ENCODE peak calls at places on chromosomes 16 and 17, in four cellular contexts. U is GM06990, Q is uterus, M is cardiac fibroblast. C is an unnamed sample.

GRCh38 chr17:28760987-28761562 is 17.3 kb downstream of the TRAF4 start:
- DNase-seq in U (no peak), Q (peak; percentile 36), M (peak; percentile 66), C (no peak)

GRCh38 chr16:63315229-63315628 is 1279.0 kb upstream of the CDH8 start:
- DNase-seq in U (no peak), Q (no peak), M (no peak), C (no peak)

GRCh38 chr17:57676543-57676942 is 68.6 kb downstream of the CCDC182 start:
- DNase-seq in U (no peak), Q (no peak), M (no peak), C (no peak)

GRCh38 chr16:75296606-75297005 is 45.2 kb upstream of the BCAR1 start:
- DNase-seq in U (no peak), Q (no peak), M (peak; percentile 70), C (no peak)

GRCh38 chr16:84839956-84840355 is 20.2 kb downstream of the CRISPLD2 start:
- DNase-seq in U (no peak), Q (no peak), M (peak; percentile 63), C (no peak)

GRCh38 chr16:84486551-84487235 is 17.8 kb downstream of the MEAK7 start:
- DNase-seq in U (no peak), Q (no peak), M (no peak), C (no peak)

GRCh38 chr17:43915561-43915960 is 8.2 kb upstream of the MPP2 start:
- DNase-seq in U (no peak), Q (no peak), M (no peak), C (no peak)

GRCh38 chr17:65401581-65401980 is 159.9 kb downstream of the AXIN2 start:
- DNase-seq in U (no peak), Q (no peak), M (no peak), C (no peak)

GRCh38 chr16:84196101-84196500 is 5.1 kb downstream of the ADAD2 start:
- DNase-seq in U (no peak), Q (no peak), M (no peak), C (no peak)

GRCh38 chr17:11176549-11176948 is 64.5 kb upstream of the SHISA6 start:
- DNase-seq in U (no peak), Q (no peak), M (no peak), C (no peak)

GRCh38 chr17:30717290-30718098 is 107.0 kb downstream of the CRLF3 start:
- DNase-seq in U (no peak), Q (no peak), M (no peak), C (no peak)

GRCh38 chr16:86952769-86953168 is 364.4 kb downstream of the C16orf95 start:
- DNase-seq in U (no peak), Q (no peak), M (no peak), C (no peak)

GRCh38 chr16:17921357-17921978 is 415.1 kb downstream of the NPIPA8 start:
- DNase-seq in U (no peak), Q (no peak), M (no peak), C (peak; percentile 28)

GRCh38 chr17:27082023-27082774 is 211.7 kb upstream of the WSB1 start:
- DNase-seq in U (no peak), Q (no peak), M (no peak), C (no peak)

GRCh38 chr16:53968896-53969295 is 264.9 kb downstream of the FTO start:
- DNase-seq in U (no peak), Q (no peak), M (peak; percentile 14), C (no peak)

GRCh38 chr17:66949501-66949900 is 15.0 kb upstream of the CACNG4 start:
- DNase-seq in U (no peak), Q (no peak), M (no peak), C (no peak)

GRCh38 chr16:27983244-27983643 is 80.3 kb downstream of the GSG1L start:
- DNase-seq in U (no peak), Q (no peak), M (no peak), C (no peak)

GRCh38 chr17:50863221-50863843 is 2.8 kb downstream of the TOB1 start:
- DNase-seq in U (no peak), Q (no peak), M (peak; percentile 50), C (no peak)

GRCh38 chr17:7711356-7711755 is 6.2 kb upstream of the DNAH2 start:
- DNase-seq in U (no peak), Q (no peak), M (no peak), C (peak; percentile 9)

GRCh38 chr16:57069635-57070350 is 22.6 kb upstream of the CPNE2 start:
- DNase-seq in U (no peak), Q (no peak), M (no peak), C (no peak)

GRCh38 chr17:38544839-38545209 is 60.9 kb downstream of the SRCIN1 start:
- DNase-seq in U (no peak), Q (no peak), M (no peak), C (no peak)

GRCh38 chr17:28553000-28553505 is 629 bp upstream of the UNC119 start:
- DNase-seq in U (no peak), Q (no peak), M (no peak), C (no peak)

GRCh38 chr16:11429823-11430222 is 84.6 kb downstream of the RMI2 start:
- DNase-seq in U (no peak), Q (no peak), M (no peak), C (no peak)

GRCh38 chr17:27545562-27546229 is 85.3 kb upstream of the LGALS9 start:
- DNase-seq in U (no peak), Q (no peak), M (no peak), C (no peak)

GRCh38 chr17:74212262-74212912 is 984 bp upstream of the TTYH2 start:
- DNase-seq in U (peak; percentile 64), Q (no peak), M (no peak), C (no peak)
- H3K4me3 ChIP-seq in U (peak overlapping the region; percentile 54), Q (peak overlapping the region; percentile 53), M (peak overlapping the region; percentile 74), C (no peak overlapping the region)

DNA sequence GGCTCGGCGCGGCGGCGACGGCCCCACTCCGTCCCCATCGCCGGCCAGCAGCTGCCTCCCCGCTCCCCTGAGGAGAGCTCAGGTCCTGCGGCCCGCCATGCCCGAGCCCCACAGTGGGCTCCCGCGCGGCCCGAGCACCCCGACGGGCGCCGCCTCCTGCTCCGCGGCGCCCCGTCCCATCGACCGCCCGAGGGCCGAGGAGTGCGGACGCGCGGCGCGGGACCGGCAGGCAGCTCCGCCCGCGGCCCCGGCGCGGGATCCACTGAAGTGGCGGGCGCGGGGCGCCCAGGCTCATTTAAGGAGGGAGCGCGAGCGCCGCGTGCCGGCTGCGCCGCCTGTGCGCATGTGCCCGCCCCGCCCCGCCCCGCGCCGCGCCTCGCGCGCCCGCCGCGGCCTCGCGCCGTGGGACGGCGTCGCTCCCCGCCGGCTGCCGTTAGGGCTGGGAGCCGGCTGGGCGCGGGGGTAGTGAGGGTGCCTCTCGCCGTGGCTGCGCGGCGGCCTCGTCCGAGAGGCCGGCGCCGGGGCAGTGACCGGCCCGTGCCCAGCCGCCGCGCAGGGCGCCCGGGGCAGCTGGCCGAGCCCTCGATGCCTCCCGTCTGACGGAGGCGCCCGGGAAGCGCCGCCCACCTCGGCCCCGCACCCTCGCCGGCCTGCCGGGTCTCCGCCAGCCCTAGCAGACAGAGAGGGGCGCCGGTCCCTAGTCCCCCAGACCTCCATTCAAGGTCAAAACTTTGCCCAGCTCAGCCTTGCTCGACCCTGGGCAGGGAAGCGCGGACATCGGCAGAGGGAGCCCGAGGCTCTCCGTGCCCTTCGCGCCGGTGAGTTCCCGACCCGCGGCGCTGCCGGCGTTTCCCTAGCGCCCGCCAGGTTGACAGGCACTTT is at the start of gene NETO2:
- DNase-seq in U (peak; percentile 82), Q (no peak), M (peak; percentile 63), C (peak; percentile 57)
- H3K4me3 ChIP-seq in U (peak within 1 kb of the TSS; percentile 79), Q (peak within 1 kb of the TSS; percentile 34), M (peak within 1 kb of the TSS; percentile 65), C (peak within 1 kb of the TSS; percentile 74)

GRCh38 chr16:55462241-55462640 is 16.8 kb upstream of the MMP2 start:
- DNase-seq in U (no peak), Q (no peak), M (no peak), C (no peak)
- H3K4me3 ChIP-seq in U (no peak overlapping the region), Q (no peak overlapping the region), M (no peak overlapping the region), C (no peak overlapping the region)

GRCh38 chr17:42251115-42251514 is 25.1 kb downstream of the STAT5B start:
- DNase-seq in U (no peak), Q (no peak), M (peak; percentile 69), C (no peak)

GRCh38 chr17:42246515-42246914 is 29.7 kb downstream of the STAT5B start:
- DNase-seq in U (no peak), Q (no peak), M (no peak), C (no peak)

GRCh38 chr17:42249681-42250446 is 26.3 kb downstream of the STAT5B start:
- DNase-seq in U (no peak), Q (no peak), M (no peak), C (peak; percentile 86)

GRCh38 chr17:42247734-42248133 is 28.5 kb downstream of the STAT5B start:
- DNase-seq in U (no peak), Q (peak; percentile 42), M (peak; percentile 69), C (no peak)

GRCh38 chr17:42248351-42249179 is 27.6 kb downstream of the STAT5B start:
- DNase-seq in U (peak; percentile 48), Q (peak; percentile 90), M (peak; percentile 99), C (peak; percentile 95)
- H3K4me3 ChIP-seq in U (peak overlapping the region; percentile 52), Q (peak overlapping the region; percentile 26), M (peak overlapping the region; percentile 6), C (peak overlapping the region; percentile 58)

C was measured in Jurkat, Clone E6-1.